ENCODE peak calls at places on chromosomes 11 and 22, in eight cellular contexts. V is GDM1; D is T1000; T is stimulated activated CD4-positive, alpha-beta T cell treated with anti-CD3 and anti-CD28 coated beads, Interleukin-1b, Interleukin-23, amount 100 ng/mL, for 1 hour; C is NCI-H1105; I is GM20000; U is right atrium auricular region; A is left cardiac atrium. O is an unnamed sample.
A peak's percentile ranks its signal among the peaks of the same experiment; 100 is the strongest.

GRCh38 chr11:36196476-36197099 is 92.6 kb downstream of the COMMD9 start:
- DNase-seq in V (no peak), D (no peak), T (no peak), C (no peak), I (no peak), U (no peak), A (no peak), O (peak; percentile 59)

GRCh38 chr11:65506770-65507485 is 8.1 kb downstream of the MALAT1 start:
- DNase-seq in V (peak; percentile 28), D (no peak), T (no peak), C (no peak), I (no peak), U (peak; percentile 81), A (peak; percentile 39), O (peak; percentile 71)

GRCh38 chr11:8584511-8584910 is 9.5 kb downstream of the STK33 start:
- DNase-seq in V (no peak), D (no peak), T (no peak), C (peak; percentile 6), I (no peak), U (no peak), A (no peak), O (no peak)

GRCh38 chr22:47269689-47270088 is 507.2 kb downstream of the TBC1D22A start:
- DNase-seq in V (no peak), D (no peak), T (no peak), C (no peak), I (no peak), U (no peak), A (no peak), O (no peak)

GRCh38 chr11:109304159-109304558 is 117.8 kb upstream of the C11orf87 start:
- DNase-seq in V (no peak), D (no peak), T (no peak), C (no peak), I (no peak), U (no peak), A (no peak), O (peak; percentile 7)

GRCh38 chr11:122724520-122724919 is 69.0 kb downstream of the UBASH3B start:
- DNase-seq in V (no peak), D (no peak), T (no peak), C (no peak), I (no peak), U (no peak), A (no peak), O (peak; percentile 77)

GRCh38 chr11:116162541-116163230 is 610.1 kb downstream of the BUD13 start:
- DNase-seq in V (no peak), D (no peak), T (no peak), C (peak; percentile 96), I (no peak), U (peak; percentile 56), A (no peak), O (no peak)

GRCh38 chr11:64202992-64203391 is 3.5 kb upstream of the FERMT3 start:
- DNase-seq in V (no peak), D (no peak), T (no peak), C (no peak), I (no peak), U (no peak), A (no peak), O (no peak)